ENCODE peak calls at places on chromosome 17, in four cellular contexts. L, B, A and Y are unnamed samples.

GRCh38 chr17:48246623-48247022 is 139.1 kb downstream of the SNX11 start:
- DNase-seq in B (no peak), L (no peak), A (no peak), Y (no peak)

GRCh38 chr17:17718251-17718650 is 37.0 kb downstream of the RAI1 start:
- DNase-seq in B (no peak), A (no peak), L (no peak), Y (no peak)

GRCh38 chr17:73290399-73291259 is 21.2 kb downstream of the CDC42EP4 start:
- DNase-seq in B (no peak), L (no peak), A (no peak), Y (no peak)

GRCh38 chr17:66667491-66668030 is 167.4 kb upstream of the CACNG5 start:
- DNase-seq in L (peak), A (no peak), B (no peak), Y (no peak)

GRCh38 chr17:82218349-82219075 is 5.9 kb upstream of the CCDC57 start:
- DNase-seq in A (no peak), L (no peak), B (no peak), Y (no peak)

GRCh38 chr17:2122641-2123302 is 67.9 kb downstream of the HIC1 start:
- DNase-seq in B (peak), L (no peak), A (peak), Y (peak)

GRCh38 chr17:76458580-76459490 is 5.9 kb upstream of the UBE2O start:
- DNase-seq in L (no peak), B (peak), A (peak), Y (peak)

GRCh38 chr17:8225813-8226535 is 15.6 kb upstream of the AURKB start:
- DNase-seq in A (no peak), L (peak), B (peak), Y (no peak)

GRCh38 chr17:55283256-55283965 is 18.7 kb downstream of the HLF start:
- DNase-seq in L (no peak), A (no peak), B (no peak), Y (no peak)

GRCh38 chr17:44940321-44940720 is 7.3 kb downstream of the KIF18B start:
- DNase-seq in L (no peak), A (no peak), B (no peak), Y (no peak)

GRCh38 chr17:40598021-40598927 is 33.0 kb upstream of the CCR7 start:
- DNase-seq in A (no peak), L (peak), B (no peak), Y (no peak)

GRCh38 chr17:33531311-33531710 is 238.2 kb upstream of the ASIC2 start:
- DNase-seq in A (no peak), B (no peak), L (no peak), Y (no peak)

GRCh38 chr17:42670199-42670924 is 6.4 kb downstream of the PLEKHH3 start:
- DNase-seq in B (peak), L (peak), A (no peak), Y (no peak)

GRCh38 chr17:32525116-32525515 is 38.3 kb downstream of the CDK5R1 start:
- DNase-seq in B (no peak), L (no peak), A (no peak), Y (no peak)

GRCh38 chr17:57655564-57655963 is 89.5 kb downstream of the CCDC182 start:
- DNase-seq in L (no peak), A (no peak), B (no peak), Y (no peak)

GRCh38 chr17:70648166-70648565 is 478.8 kb downstream of the KCNJ2 start:
- DNase-seq in A (no peak), L (no peak), B (no peak), Y (no peak)

GRCh38 chr17:9050801-9051401 is 29.6 kb downstream of the NTN1 start:
- DNase-seq in B (peak), L (no peak), A (no peak), Y (no peak)

GRCh38 chr17:73205326-73205980 is 12.6 kb downstream of the COG1 start:
- DNase-seq in L (no peak), B (no peak), A (no peak), Y (no peak)

GRCh38 chr17:43578699-43579569 is 32.8 kb upstream of the ETV4 start:
- DNase-seq in L (no peak), B (peak), A (no peak), Y (no peak)

GRCh38 chr17:82153295-82153691 is 55.3 kb upstream of the FASN start:
- DNase-seq in A (no peak), L (no peak), B (no peak), Y (no peak)

GRCh38 chr17:6623941-6624340 is 16.6 kb downstream of the KIAA0753 start:
- DNase-seq in B (no peak), L (no peak), A (no peak), Y (no peak)

GRCh38 chr17:19650826-19651225 is 2.3 kb downstream of the ALDH3A2 start:
- DNase-seq in B (no peak), A (no peak), L (no peak), Y (no peak)

GRCh38 chr17:40348136-40348504 is 16.4 kb downstream of the GJD3 start:
- DNase-seq in L (no peak), A (no peak), B (no peak), Y (no peak)

GRCh38 chr17:80544655-80545498 is at the start of gene RPTOR:
- DNase-seq in A (peak), B (peak), L (peak), Y (peak)

GRCh38 chr17:30232822-30233427 is 2.6 kb downstream of the SLC6A4 start:
- DNase-seq in B (no peak), A (no peak), L (no peak), Y (no peak)

GRCh38 chr17:32136856-32137255 is 5.4 kb upstream of the RHOT1 start:
- DNase-seq in A (no peak), L (peak), B (no peak), Y (no peak)

GRCh38 chr17:61833536-61834203 is 29.7 kb downstream of the BRIP1 start:
- DNase-seq in B (no peak), A (no peak), L (no peak), Y (no peak)

GRCh38 chr17:82775033-82775823 is 23.4 kb downstream of the TBCD start:
- DNase-seq in A (peak), B (peak), L (peak), Y (peak)

GRCh38 chr17:17435323-17435722 is 41.5 kb upstream of the MED9 start:
- DNase-seq in A (no peak), L (no peak), B (no peak), Y (no peak)

GRCh38 chr17:42866216-42866615 is 15.2 kb downstream of the AOC3 start:
- DNase-seq in A (no peak), B (no peak), L (no peak), Y (no peak)

GRCh38 chr17:61212655-61213054 is 187.0 kb upstream of the TBX2 start:
- DNase-seq in A (no peak), B (no peak), L (no peak), Y (no peak)

GRCh38 chr17:44591223-44591622 is 33.9 kb downstream of the FZD2 start:
- DNase-seq in L (no peak), B (no peak), A (no peak), Y (no peak)

GRCh38 chr17:36979585-36979941 is 30.8 kb downstream of the AATF start:
- DNase-seq in A (no peak), L (no peak), B (no peak), Y (no peak)

GRCh38 chr17:1787301-1787902 is 25.5 kb downstream of the SERPINF1 start:
- DNase-seq in A (no peak), B (no peak), L (no peak), Y (peak)